ENCODE peak calls at places on chromosomes 2 and 18, in eight cellular contexts. J is right atrium auricular region, I is Karpas-422, Y is psoas muscle, V is ascending aorta, K is RWPE2, P is colonic mucosa, F is GM23248. O is an unnamed sample.

GRCh38 chr2:158967114-158967730 is 1.2 kb upstream of the TANC1 start:
- DNase-seq in J (no peak), I (no peak), Y (no peak), V (no peak), K (no peak), P (peak; percentile 36), F (peak; percentile 48), O (no peak)

GRCh38 chr2:230326453-230327417 is at the start of gene SP140L:
- DNase-seq in J (peak; percentile 78), I (peak; percentile 90), Y (peak; percentile 70), V (peak; percentile 83), K (peak; percentile 79), P (peak; percentile 87), F (peak; percentile 90), O (peak; percentile 90)

GRCh38 chr2:107775791-107776190 is 50.9 kb upstream of the RGPD4 start:
- DNase-seq in J (no peak), I (no peak), Y (no peak), V (no peak), K (no peak), P (no peak), F (no peak), O (no peak)

GRCh38 chr2:22826658-22827165 is 558.3 kb upstream of the KLHL29 start:
- DNase-seq in J (no peak), I (no peak), Y (no peak), V (no peak), K (no peak), P (no peak), F (no peak), O (no peak)

GRCh38 chr2:33372940-33373553 is 103.4 kb upstream of the RASGRP3 start:
- DNase-seq in J (no peak), I (peak; percentile 79), Y (no peak), V (no peak), K (no peak), P (peak; percentile 52), F (no peak), O (peak; percentile 13)

GRCh38 chr2:58569460-58570185 is 328.5 kb upstream of the FANCL start:
- DNase-seq in J (no peak), I (no peak), Y (no peak), V (no peak), K (no peak), P (no peak), F (peak; percentile 63), O (no peak)

GRCh38 chr2:15553951-15554350 is 7.2 kb downstream of the NBAS start:
- DNase-seq in J (no peak), I (no peak), Y (no peak), V (no peak), K (no peak), P (no peak), F (no peak), O (no peak)

GRCh38 chr18:68060871-68061270 is 544.4 kb upstream of the DSEL start:
- DNase-seq in J (no peak), I (no peak), Y (no peak), V (no peak), K (no peak), P (no peak), F (no peak), O (no peak)

GRCh38 chr2:145631561-145631960 is 1111.6 kb upstream of the ZEB2 start:
- DNase-seq in J (no peak), I (no peak), Y (no peak), V (no peak), K (no peak), P (no peak), F (peak; percentile 61), O (no peak)

GRCh38 chr2:120441744-120442471 is 96.0 kb downstream of the INHBB start:
- DNase-seq in J (no peak), I (no peak), Y (no peak), V (peak; percentile 78), K (no peak), P (peak; percentile 49), F (peak; percentile 68), O (no peak)

GRCh38 chr18:54192900-54193299 is 31.6 kb downstream of the MBD2 start:
- DNase-seq in J (no peak), I (no peak), Y (no peak), V (no peak), K (no peak), P (no peak), F (no peak), O (no peak)

GRCh38 chr2:130834923-130835765 is 1.6 kb upstream of the ARHGEF4 start:
- DNase-seq in J (no peak), I (no peak), Y (no peak), V (no peak), K (peak; percentile 34), P (no peak), F (no peak), O (no peak)

GRCh38 chr18:35386600-35387366 is 9.6 kb upstream of the ZNF396 start:
- DNase-seq in J (peak; percentile 80), I (peak; percentile 95), Y (peak; percentile 21), V (peak; percentile 82), K (no peak), P (peak; percentile 75), F (peak; percentile 86), O (peak; percentile 47)

GRCh38 chr2:74702001-74702715 is 48.1 kb downstream of the SEMA4F start:
- DNase-seq in J (no peak), I (no peak), Y (no peak), V (no peak), K (no peak), P (no peak), F (no peak), O (no peak)

GRCh38 chr2:20443276-20443920 is 3.5 kb upstream of the RHOB start:
- DNase-seq in J (peak; percentile 64), I (peak; percentile 81), Y (no peak), V (peak; percentile 82), K (no peak), P (peak; percentile 52), F (peak; percentile 62), O (no peak)

GRCh38 chr2:5227062-5227699 is 465.0 kb upstream of the SOX11 start:
- DNase-seq in J (no peak), I (no peak), Y (no peak), V (no peak), K (no peak), P (no peak), F (no peak), O (no peak)

GRCh38 chr2:47720036-47720435 is 62.9 kb upstream of the MSH6 start:
- DNase-seq in J (no peak), I (peak; percentile 88), Y (no peak), V (no peak), K (no peak), P (no peak), F (no peak), O (no peak)

GRCh38 chr18:31513189-31513907 is 15.4 kb downstream of the DSG2 start:
- DNase-seq in J (no peak), I (no peak), Y (no peak), V (no peak), K (peak; percentile 74), P (no peak), F (peak; percentile 19), O (no peak)

GRCh38 chr2:180268006-180268405 is 260.9 kb upstream of the CWC22 start:
- DNase-seq in J (no peak), I (no peak), Y (no peak), V (no peak), K (no peak), P (no peak), F (no peak), O (no peak)

GRCh38 chr2:240851078-240851861 is 17.4 kb upstream of the AGXT start:
- DNase-seq in J (peak; percentile 89), I (peak; percentile 91), Y (peak; percentile 87), V (peak; percentile 89), K (peak; percentile 60), P (peak; percentile 91), F (peak; percentile 74), O (peak; percentile 74)

GRCh38 chr2:234130734-234131133 is 80.2 kb downstream of the SPP2 start:
- DNase-seq in J (no peak), I (no peak), Y (no peak), V (no peak), K (no peak), P (no peak), F (no peak), O (no peak)
- H3K4me3 ChIP-seq in J (no peak overlapping the region), I (no peak overlapping the region), Y (no peak overlapping the region), V (no peak overlapping the region), K (no peak overlapping the region), P (no peak overlapping the region), F (no peak overlapping the region), O (no peak overlapping the region)

GRCh38 chr2:169107645-169108044 is 38.3 kb downstream of the DHRS9 start:
- DNase-seq in J (no peak), I (no peak), Y (no peak), V (no peak), K (no peak), P (no peak), F (no peak), O (peak; percentile 7)
- H3K27ac ChIP-seq in J (no peak overlapping the region), I (no peak overlapping the region), Y (no peak overlapping the region), V (no peak overlapping the region), K (no peak overlapping the region), P (no peak overlapping the region), F (no peak overlapping the region), O (no peak overlapping the region)

GRCh38 chr2:71597749-71598148 is 144.4 kb downstream of the DYSF start:
- DNase-seq in J (no peak), I (no peak), Y (no peak), V (no peak), K (no peak), P (no peak), F (peak; percentile 19), O (no peak)
- H3K4me1 ChIP-seq in J (no peaks in the 10 kb centered on the region), I (peaks cover 7% of the 10 kb centered on the region), Y (no peaks in the 10 kb centered on the region), V (no peaks in the 10 kb centered on the region), K (no peaks in the 10 kb centered on the region), P (no peaks in the 10 kb centered on the region), F (no peaks in the 10 kb centered on the region), O (no peaks in the 10 kb centered on the region)

DNA sequence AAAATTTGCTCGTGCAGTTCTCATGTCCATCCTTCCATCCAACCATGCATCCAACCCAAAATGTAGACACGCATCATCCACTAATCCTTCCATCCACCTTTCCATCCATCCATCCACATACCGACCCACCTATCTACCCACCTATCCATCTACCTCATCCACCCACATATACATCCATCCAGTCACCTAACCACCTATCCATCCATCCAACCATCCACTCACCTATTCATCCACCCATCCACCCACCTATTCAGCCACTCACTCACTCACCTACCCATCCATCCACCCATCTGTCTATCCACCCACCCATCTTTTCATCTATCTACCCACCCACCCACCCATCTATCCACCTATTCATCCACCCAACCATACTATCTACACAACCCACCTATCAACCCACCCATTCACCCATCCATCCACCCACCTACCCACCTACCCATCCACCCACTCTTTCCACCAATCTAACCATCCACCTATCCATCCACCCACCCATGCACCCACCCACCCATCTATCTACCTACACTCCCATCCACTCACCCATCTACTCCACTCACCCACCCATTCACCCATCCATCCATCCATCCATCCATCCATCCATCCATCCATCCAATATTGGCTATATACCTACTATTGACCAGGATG is 94.3 kb downstream of the VAPA start:
- DNase-seq in J (no peak), I (peak; percentile 14), Y (no peak), V (no peak), K (no peak), P (no peak), F (no peak), O (no peak)
- H3K4me3 ChIP-seq in J (no peak overlapping the region), I (no peak overlapping the region), Y (no peak overlapping the region), V (no peak overlapping the region), K (no peak overlapping the region), P (no peak overlapping the region), F (no peak overlapping the region), O (no peak overlapping the region)